ENCODE peak calls at places on chromosomes 7 and 10, in five cellular contexts. L is SJCRH30, W is RWPE2, D is left ventricle myocardium inferior, N is cardiac muscle cell. Z is an unnamed sample.

GRCh38 chr10:103985726-103986125 is 18.8 kb downstream of the SLK start:
- DNase-seq in L (no peak), D (no peak), W (no peak), N (no peak), Z (no peak)

GRCh38 chr10:62038609-62039190 is 137.2 kb downstream of the ARID5B start:
- DNase-seq in D (peak; percentile 68), W (no peak), L (peak; percentile 44), N (peak; percentile 69), Z (peak; percentile 66)

GRCh38 chr10:43255644-43256431 is 11.0 kb downstream of the RASGEF1A start:
- DNase-seq in N (peak; percentile 47), W (peak; percentile 51), D (no peak), L (no peak), Z (peak; percentile 48)

GRCh38 chr7:158474488-158474887 is 113.1 kb downstream of the PTPRN2 start:
- DNase-seq in L (no peak), N (no peak), W (no peak), D (no peak), Z (no peak)

GRCh38 chr7:150476819-150477631 is 26.6 kb downstream of the GIMAP8 start:
- DNase-seq in N (no peak), D (no peak), L (no peak), W (no peak), Z (no peak)

GRCh38 chr7:151773795-151774194 is 103.1 kb downstream of the PRKAG2 start:
- DNase-seq in D (no peak), W (no peak), N (no peak), L (no peak), Z (no peak)

GRCh38 chr10:110671788-110672579 is 27.8 kb downstream of the RBM20 start:
- DNase-seq in L (no peak), N (peak; percentile 84), D (peak; percentile 75), W (peak; percentile 68), Z (peak; percentile 88)

GRCh38 chr7:45680776-45681175 is 106.6 kb downstream of the ADCY1 start:
- DNase-seq in D (no peak), L (no peak), N (no peak), W (no peak), Z (no peak)

GRCh38 chr7:27129729-27130539 is 623 bp downstream of the HOXA4 start:
- DNase-seq in N (no peak), W (no peak), L (peak; percentile 43), D (no peak), Z (no peak)

GRCh38 chr10:84341983-84342382 is 13.6 kb downstream of the CCSER2 start:
- DNase-seq in W (no peak), D (no peak), N (no peak), L (no peak), Z (no peak)

GRCh38 chr7:92057375-92057774 is 76.9 kb downstream of the CYP51A1 start:
- DNase-seq in L (no peak), W (no peak), N (peak; percentile 37), D (no peak), Z (no peak)

GRCh38 chr7:1505731-1506550 is 1.8 kb upstream of the INTS1 start:
- DNase-seq in L (no peak), N (no peak), W (peak; percentile 57), D (no peak), Z (peak; percentile 13)

GRCh38 chr7:85719981-85720963 is 533.4 kb upstream of the SEMA3D start:
- DNase-seq in N (no peak), W (no peak), D (no peak), L (no peak), Z (no peak)

GRCh38 chr10:132558516-132559413 is 21.2 kb downstream of the INPP5A start:
- DNase-seq in D (no peak), L (no peak), W (peak; percentile 57), N (no peak), Z (no peak)

DNA sequence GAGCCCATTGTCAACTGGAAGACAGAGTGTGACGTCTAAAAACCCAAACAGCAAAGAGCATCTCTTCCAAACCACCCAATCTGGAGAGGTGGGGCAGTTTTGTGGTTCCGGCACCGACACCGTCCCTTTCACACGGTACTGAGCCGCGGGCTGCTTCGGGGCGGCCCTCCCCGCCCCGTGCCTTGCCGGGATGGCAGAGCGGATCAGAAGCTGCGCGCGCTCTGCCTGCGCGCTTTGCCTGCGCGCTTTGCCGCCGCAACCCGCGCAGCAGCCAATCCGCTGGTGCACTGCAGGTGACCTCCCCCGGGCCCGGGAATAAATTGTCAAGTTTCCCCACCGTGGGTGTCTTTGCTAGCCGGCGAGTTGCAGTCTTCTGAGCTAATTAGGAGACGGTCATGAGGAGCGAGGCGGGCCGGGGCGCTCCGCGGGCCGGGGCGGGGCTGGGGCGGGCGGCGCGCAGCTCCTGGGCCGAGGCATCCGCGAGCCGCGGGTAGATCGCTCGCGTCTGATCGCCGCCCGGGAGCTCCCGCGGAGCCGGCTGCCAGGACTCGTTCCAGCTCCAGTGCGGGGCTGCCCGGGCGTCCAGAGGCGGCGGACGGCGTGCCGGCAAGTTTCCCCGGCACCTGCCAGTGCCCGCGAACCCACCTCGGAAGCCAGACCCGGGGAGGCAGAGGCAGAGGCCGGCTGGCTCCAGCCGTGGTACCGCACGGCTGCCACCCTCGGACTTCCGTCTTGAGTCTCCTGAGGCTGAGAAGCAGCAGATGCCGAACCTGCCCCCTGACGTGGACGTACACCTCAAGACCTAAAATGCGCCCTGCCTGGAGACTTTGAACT is 536.0 kb upstream of the GALNT17 start:
- DNase-seq in L (no peak), N (peak; percentile 47), D (no peak), W (no peak), Z (peak; percentile 40)
- H3K4me3 ChIP-seq in L (no peak overlapping the region), N (peak overlapping the region; percentile 29), D (peak overlapping the region; percentile 59), W (peak overlapping the region; percentile 26), Z (peak overlapping the region; percentile 55)

DNA sequence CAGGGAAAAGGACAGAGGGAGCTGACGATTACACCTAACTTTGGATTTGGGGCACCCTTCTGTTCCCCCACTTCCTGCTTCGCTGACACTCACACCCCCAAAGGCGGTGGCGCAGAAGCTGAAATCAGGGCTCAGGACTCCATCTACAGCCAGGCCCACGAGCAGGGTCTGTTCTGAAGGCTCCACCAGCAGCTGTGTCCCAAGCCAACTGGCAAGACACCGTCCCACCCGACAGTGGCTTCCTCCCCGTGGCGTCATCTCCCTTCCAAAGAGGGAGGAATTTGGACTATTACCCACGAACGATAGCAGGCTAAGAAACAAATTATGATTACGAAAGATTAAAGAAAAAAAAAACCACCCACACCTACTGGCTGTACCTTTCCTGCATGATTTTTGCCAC is 54.3 kb downstream of the RBM17 start:
- DNase-seq in W (no peak), L (no peak), N (no peak), D (no peak), Z (no peak)
- H3K4me1 ChIP-seq in W (peaks cover 4% of the 10 kb centered on the region), L (peaks cover 6% of the 10 kb centered on the region), N (no peaks in the 10 kb centered on the region), D (peaks cover 26% of the 10 kb centered on the region), Z (no peaks in the 10 kb centered on the region)

GRCh38 chr7:15175103-15175502 is 272.6 kb upstream of the DGKB start:
- DNase-seq in D (no peak), N (no peak), L (no peak), W (no peak), Z (no peak)
- H3K4me3 ChIP-seq in D (no peak overlapping the region), N (no peak overlapping the region), L (no peak overlapping the region), W (no peak overlapping the region), Z (no peak overlapping the region)

GRCh38 chr7:30804078-30804661 is 33.0 kb downstream of the MINDY4 start:
- DNase-seq in D (no peak), L (no peak), N (no peak), W (no peak), Z (no peak)

GRCh38 chr7:30800785-30801252 is 29.6 kb downstream of the MINDY4 start:
- DNase-seq in N (peak; percentile 77), L (peak; percentile 47), D (no peak), W (no peak), Z (peak; percentile 61)

GRCh38 chr7:30805081-30805691 is 34.0 kb downstream of the MINDY4 start:
- DNase-seq in W (no peak), L (no peak), D (no peak), N (no peak), Z (no peak)

GRCh38 chr7:30799976-30800661 is 28.9 kb downstream of the MINDY4 start:
- DNase-seq in D (no peak), L (no peak), W (no peak), N (no peak), Z (no peak)

GRCh38 chr7:30802812-30803211 is 31.6 kb downstream of the MINDY4 start:
- DNase-seq in D (no peak), W (no peak), L (no peak), N (no peak), Z (no peak)
- H3K4me1 ChIP-seq in D (peaks cover 57% of the 10 kb centered on the region), W (peaks cover 31% of the 10 kb centered on the region), L (peaks cover 16% of the 10 kb centered on the region), N (peaks cover 11% of the 10 kb centered on the region), Z (peaks cover 3% of the 10 kb centered on the region)

GRCh38 chr7:378041-378420 is 88.1 kb downstream of the FOXL3 start:
- DNase-seq in L (no peak), D (no peak), N (no peak), W (peak; percentile 35), Z (no peak)

GRCh38 chr7:378551-379455 is 88.8 kb downstream of the FOXL3 start:
- DNase-seq in L (no peak), D (no peak), N (no peak), W (peak; percentile 64), Z (no peak)

GRCh38 chr7:380226-380550 is 90.2 kb downstream of the FOXL3 start:
- DNase-seq in N (peak; percentile 35), D (no peak), L (peak; percentile 31), W (no peak), Z (no peak)

GRCh38 chr7:380724-381210 is 90.8 kb downstream of the FOXL3 start:
- DNase-seq in D (no peak), W (peak; percentile 55), N (no peak), L (no peak), Z (no peak)

GRCh38 chr7:379456-380225 is 89.7 kb downstream of the FOXL3 start:
- DNase-seq in D (no peak), L (peak; percentile 35), N (peak; percentile 41), W (peak; percentile 62), Z (no peak)
- H3K4me3 ChIP-seq in D (peak overlapping the region; percentile 49), L (peak overlapping the region; percentile 38), N (no peak overlapping the region), W (no peak overlapping the region), Z (no peak overlapping the region)

DNA sequence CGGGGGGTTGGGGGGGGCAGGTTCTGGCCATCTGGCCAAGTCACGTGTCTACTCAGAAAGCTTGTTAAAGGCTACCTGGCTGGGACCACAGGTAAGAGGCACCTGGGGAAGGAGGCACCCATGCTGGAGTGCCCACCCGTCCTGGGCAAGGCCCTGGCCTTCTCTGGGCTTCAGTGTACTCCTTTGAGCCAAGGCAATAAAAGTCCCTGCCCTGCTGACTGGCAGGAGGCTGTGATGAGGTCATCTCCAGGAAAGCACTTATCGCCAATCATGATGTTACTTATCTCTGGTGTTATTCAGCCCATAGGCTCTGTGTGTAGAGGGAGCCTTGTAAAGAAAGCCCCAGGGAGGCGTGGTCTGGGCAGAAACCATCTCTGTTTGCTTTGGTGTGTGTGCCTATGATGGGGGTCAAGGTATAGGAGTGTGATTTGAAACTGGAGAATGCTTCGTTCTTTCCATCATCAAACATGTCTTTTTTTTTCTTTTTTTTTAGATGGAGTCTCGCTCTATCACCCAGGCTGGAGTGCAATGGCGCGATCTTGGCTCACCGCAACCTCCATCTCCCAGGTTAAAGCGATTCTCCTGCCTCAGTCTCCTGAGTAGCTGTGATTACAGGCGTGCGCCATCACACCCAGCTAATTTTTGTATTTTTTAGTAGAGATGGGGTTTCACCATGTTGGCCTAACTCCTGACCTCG is 2.5 kb upstream of the CLDN4 start:
- DNase-seq in W (no peak), D (no peak), L (peak; percentile 41), N (no peak), Z (peak; percentile 76)
- H3K4me1 ChIP-seq in W (peaks cover 46% of the 10 kb centered on the region), D (peaks cover 13% of the 10 kb centered on the region), L (peaks cover 32% of the 10 kb centered on the region), N (peaks cover 11% of the 10 kb centered on the region), Z (peaks cover 27% of the 10 kb centered on the region)